ENCODE peak calls at places on chromosomes 2 and 18, in eight cellular contexts. C is colonic mucosa; L is prostate gland; M is esophagus squamous epithelium; Q is CD4-positive, alpha-beta T cell; P is AG04450; W is left ventricle myocardium inferior; B is upper lobe of right lung. Z is an unnamed sample. For H3K27me3, the result is how much of the 10 kb centered on the place peaks cover.

GRCh38 chr2:21740529-21740928 is 616.8 kb downstream of the TDRD15 start:
- DNase-seq in L (no peak), C (no peak), B (no peak), M (no peak), P (no peak), W (no peak), Q (no peak), Z (no peak)

GRCh38 chr2:111028720-111029119 is 92.0 kb upstream of the BCL2L11 start:
- DNase-seq in P (no peak), L (no peak), W (no peak), B (no peak), M (no peak), C (peak), Q (no peak), Z (no peak)

GRCh38 chr18:74896390-74896991 is 298.8 kb downstream of the ZNF407 start:
- DNase-seq in C (peak), Q (peak), W (no peak), M (no peak), L (peak), P (no peak), B (peak), Z (peak)

GRCh38 chr2:5915926-5916325 is 223.7 kb downstream of the SOX11 start:
- DNase-seq in Q (no peak), P (peak), C (no peak), B (no peak), M (no peak), W (no peak), L (no peak), Z (no peak)

GRCh38 chr2:113182471-113183260 is 8.9 kb downstream of the PSD4 start:
- DNase-seq in Q (no peak), C (no peak), W (no peak), B (peak), M (no peak), L (no peak), P (no peak), Z (no peak)

GRCh38 chr2:60262178-60262577 is 291.3 kb downstream of the BCL11A start:
- DNase-seq in L (no peak), M (no peak), C (no peak), B (no peak), W (no peak), Q (no peak), P (no peak), Z (no peak)

GRCh38 chr2:44778221-44778654 is 163.3 kb upstream of the SIX3 start:
- DNase-seq in C (no peak), Q (no peak), P (no peak), L (no peak), B (no peak), W (no peak), M (no peak), Z (no peak)

GRCh38 chr2:72425996-72426395 is 278.3 kb upstream of the CYP26B1 start:
- DNase-seq in W (no peak), M (no peak), B (no peak), C (no peak), L (no peak), P (no peak), Q (no peak), Z (no peak)

GRCh38 chr2:61368687-61369665 is 101.9 kb downstream of the USP34 start:
- DNase-seq in P (no peak), C (no peak), Q (no peak), B (no peak), W (no peak), M (no peak), L (no peak), Z (no peak)

GRCh38 chr2:164055623-164056022 is 319.8 kb upstream of the FIGN start:
- DNase-seq in L (no peak), P (no peak), C (no peak), B (no peak), W (no peak), Q (no peak), M (no peak), Z (no peak)

GRCh38 chr2:4507706-4508105 is 804.3 kb downstream of the DCDC2C start:
- DNase-seq in Q (no peak), W (no peak), P (no peak), L (no peak), B (no peak), C (no peak), M (no peak), Z (no peak)

GRCh38 chr2:174552891-174553290 is 44.7 kb downstream of the WIPF1 start:
- DNase-seq in M (no peak), L (no peak), P (no peak), W (no peak), C (no peak), Q (no peak), B (no peak), Z (no peak)

GRCh38 chr2:144320491-144320890 is 199.4 kb downstream of the ZEB2 start:
- DNase-seq in B (no peak), M (no peak), L (no peak), C (no peak), Q (peak), W (no peak), P (no peak), Z (no peak)

GRCh38 chr2:176129013-176129796 is at the start of gene HOXD8:
- DNase-seq in M (no peak), P (no peak), B (peak), L (no peak), W (no peak), C (peak), Q (no peak), Z (no peak)

GRCh38 chr2:184599875-184600227 is 1.5 kb downstream of the ZNF804A start:
- DNase-seq in P (no peak), M (no peak), C (no peak), W (no peak), L (no peak), Q (no peak), B (no peak), Z (no peak)

GRCh38 chr2:169452080-169452479 is 27.2 kb upstream of the BBS5 start:
- DNase-seq in C (no peak), P (no peak), Q (no peak), L (no peak), B (no peak), M (no peak), W (no peak), Z (no peak)

GRCh38 chr18:10912790-10913560 is 236.4 kb downstream of the PIEZO2 start:
- DNase-seq in L (no peak), M (no peak), P (no peak), C (no peak), B (no peak), Q (no peak), W (no peak), Z (peak)

GRCh38 chr2:224909885-224910517 is 132.3 kb downstream of the DOCK10 start:
- DNase-seq in Q (peak), M (no peak), P (no peak), C (no peak), B (peak), W (peak), L (peak), Z (peak)

GRCh38 chr2:54483426-54483825 is 27.3 kb downstream of the SPTBN1 start:
- DNase-seq in Q (no peak), W (no peak), C (no peak), L (no peak), M (no peak), P (no peak), B (no peak), Z (peak)

GRCh38 chr2:145501920-145502319 is 982.0 kb upstream of the ZEB2 start:
- DNase-seq in C (no peak), B (no peak), W (no peak), P (no peak), L (no peak), Q (no peak), M (no peak), Z (no peak)

GRCh38 chr2:195898505-195898904 is 170.1 kb downstream of the DNAH7 start:
- DNase-seq in C (peak), Q (no peak), P (peak), B (peak), L (peak), M (no peak), W (peak), Z (peak)

GRCh38 chr2:226971770-226972169 is 135.9 kb downstream of the RHBDD1 start:
- DNase-seq in P (no peak), W (no peak), B (no peak), L (no peak), C (no peak), M (no peak), Q (no peak), Z (no peak)

GRCh38 chr2:42116195-42117181 is 52.7 kb upstream of the EML4 start:
- DNase-seq in W (no peak), P (no peak), Q (no peak), B (no peak), L (no peak), M (no peak), C (no peak), Z (no peak)

GRCh38 chr18:9734189-9734588 is 26.1 kb downstream of the RAB31 start:
- DNase-seq in P (no peak), B (no peak), C (peak), M (no peak), Q (no peak), L (no peak), W (no peak), Z (no peak)

GRCh38 chr2:20254731-20255130 is 29.8 kb upstream of the SDC1 start:
- DNase-seq in C (no peak), W (no peak), B (no peak), M (no peak), L (no peak), P (no peak), Q (no peak), Z (no peak)

GRCh38 chr2:142153601-142154000 is 22.8 kb upstream of the LRP1B start:
- DNase-seq in Q (no peak), M (no peak), B (no peak), C (no peak), P (no peak), L (no peak), W (no peak), Z (no peak)

GRCh38 chr2:218832081-218832480 is 478 bp upstream of the PRKAG3 start:
- DNase-seq in C (no peak), W (no peak), M (no peak), B (no peak), L (no peak), P (no peak), Q (no peak), Z (no peak)

GRCh38 chr2:218829868-218830451 is 1.6 kb downstream of the PRKAG3 start:
- DNase-seq in C (no peak), B (no peak), W (peak), M (no peak), P (no peak), Q (no peak), L (no peak), Z (no peak)

GRCh38 chr2:218832520-218832919 is 917 bp upstream of the PRKAG3 start:
- DNase-seq in W (peak), Q (no peak), L (no peak), C (no peak), P (no peak), M (no peak), B (no peak), Z (no peak)

GRCh38 chr2:218831378-218831990 is at the start of gene PRKAG3:
- DNase-seq in B (no peak), Q (no peak), C (no peak), M (no peak), P (no peak), L (no peak), W (peak), Z (no peak)

DNA sequence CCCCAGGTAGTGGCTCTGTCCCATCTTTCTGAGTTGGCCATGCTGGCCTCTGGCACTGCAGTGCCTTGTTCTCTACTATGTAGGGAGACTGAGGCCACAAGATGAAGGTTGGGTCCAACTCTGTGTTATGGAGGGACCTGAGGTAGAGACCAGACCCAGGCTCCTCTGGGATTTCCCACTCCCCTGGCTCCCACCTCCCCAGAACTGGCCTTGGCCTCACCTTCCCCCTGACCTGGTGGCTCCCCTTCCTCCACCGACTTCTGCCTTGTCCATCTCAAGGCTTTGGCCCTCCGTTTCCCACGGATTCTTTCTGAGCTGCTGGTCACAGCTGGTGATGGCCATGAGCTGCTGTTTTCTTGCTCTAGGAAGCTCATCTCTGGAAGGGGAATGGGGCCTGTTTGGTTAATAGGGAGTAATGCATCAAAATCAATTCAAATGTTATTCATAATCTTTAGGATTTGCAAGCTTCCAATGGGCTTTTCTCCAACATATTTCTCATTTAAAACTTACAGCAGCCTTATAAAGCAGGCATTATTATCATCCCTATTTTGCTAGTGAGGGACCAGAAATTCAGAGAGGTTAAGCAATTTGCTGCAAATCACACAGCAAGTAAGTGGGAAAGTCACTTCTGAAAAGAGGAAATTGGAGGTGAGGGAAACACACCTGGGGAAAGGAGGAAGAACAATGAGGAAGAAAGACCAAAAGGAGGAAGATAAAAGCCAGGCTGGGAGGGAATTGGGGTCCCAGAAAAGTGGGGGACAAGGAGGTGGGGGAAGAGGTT is 887 bp downstream of the PRKAG3 start:
- DNase-seq in W (no peak), C (no peak), M (no peak), P (no peak), B (no peak), Q (no peak), L (no peak), Z (no peak)
- H3K27me3 ChIP-seq in W (half or more), C (under half), M (under half), P (under half), B (under half), Q (half or more), L (under half), Z (under half)

GRCh38 chr2:218125095-218125494 is 733 bp upstream of the CXCR2 start:
- DNase-seq in W (no peak), L (no peak), Q (no peak), B (no peak), M (no peak), C (no peak), P (no peak), Z (no peak)
- H3K27me3 ChIP-seq in W (under half), L (under half), Q (under half), B (under half), M (under half), C (under half), P (under half), Z (under half)

DNA sequence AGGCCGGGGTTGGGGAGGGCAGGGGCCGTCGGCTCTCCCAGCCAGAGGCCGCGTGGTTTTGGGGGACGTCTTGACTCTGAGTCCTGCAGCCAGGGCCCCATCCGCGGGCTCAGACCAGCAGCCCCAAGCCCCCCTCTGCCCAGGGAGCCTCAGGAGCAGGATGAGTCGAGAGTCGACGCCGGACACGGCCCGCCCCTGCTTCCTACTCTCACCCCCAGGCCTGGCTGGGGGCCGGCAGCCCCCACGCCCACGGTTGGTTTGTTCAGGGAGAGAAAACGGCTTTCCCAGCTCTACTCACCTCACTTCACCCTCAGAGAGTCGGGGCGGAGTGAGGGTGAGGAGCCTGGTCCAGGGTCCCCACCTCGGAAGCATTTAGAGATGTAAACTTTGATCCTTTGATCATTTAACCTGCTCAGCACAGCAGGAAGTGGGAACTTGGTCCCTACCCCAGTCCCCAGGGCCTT is 6.9 kb downstream of the SNORC start:
- DNase-seq in M (no peak), C (no peak), W (no peak), P (no peak), Q (no peak), B (peak), L (no peak), Z (no peak)
- H3K27me3 ChIP-seq in M (under half), C (under half), W (under half), P (under half), Q (under half), B (under half), L (under half), Z (under half)

GRCh38 chr18:50956116-50956515 is 11.7 kb upstream of the ELAC1 start:
- DNase-seq in B (no peak), P (no peak), M (no peak), Q (no peak), L (no peak), W (no peak), C (no peak), Z (no peak)

GRCh38 chr18:50961974-50962373 is 5.9 kb upstream of the ELAC1 start:
- DNase-seq in W (no peak), P (no peak), Q (no peak), B (no peak), L (no peak), M (no peak), C (no peak), Z (no peak)
- H3K27me3 ChIP-seq in W (under half), P (under half), Q (under half), B (under half), L (under half), M (under half), C (under half), Z (under half)

DNA sequence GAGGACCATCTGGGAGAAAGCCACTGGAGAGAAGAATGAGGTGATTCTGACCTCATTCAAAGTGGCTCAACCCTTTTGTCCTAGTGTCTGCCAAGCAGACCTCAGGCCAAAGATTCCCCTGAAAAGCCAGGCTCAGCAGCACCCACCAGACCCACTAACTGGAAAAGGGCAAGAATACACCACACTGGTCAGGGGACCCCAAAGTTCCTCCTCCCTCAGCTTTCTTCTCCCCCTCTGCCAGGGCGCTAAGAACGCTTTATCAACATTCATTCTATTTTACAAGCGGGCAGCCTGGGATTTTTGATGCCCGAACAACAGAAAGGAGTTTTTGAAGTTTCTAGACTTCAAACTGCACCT is 7.3 kb downstream of the PAX3 start:
- DNase-seq in L (no peak), M (no peak), C (no peak), Q (no peak), W (no peak), B (no peak), P (no peak), Z (no peak)
- H3K27me3 ChIP-seq in L (half or more), M (half or more), C (half or more), Q (half or more), W (half or more), B (half or more), P (half or more), Z (half or more)

DNA sequence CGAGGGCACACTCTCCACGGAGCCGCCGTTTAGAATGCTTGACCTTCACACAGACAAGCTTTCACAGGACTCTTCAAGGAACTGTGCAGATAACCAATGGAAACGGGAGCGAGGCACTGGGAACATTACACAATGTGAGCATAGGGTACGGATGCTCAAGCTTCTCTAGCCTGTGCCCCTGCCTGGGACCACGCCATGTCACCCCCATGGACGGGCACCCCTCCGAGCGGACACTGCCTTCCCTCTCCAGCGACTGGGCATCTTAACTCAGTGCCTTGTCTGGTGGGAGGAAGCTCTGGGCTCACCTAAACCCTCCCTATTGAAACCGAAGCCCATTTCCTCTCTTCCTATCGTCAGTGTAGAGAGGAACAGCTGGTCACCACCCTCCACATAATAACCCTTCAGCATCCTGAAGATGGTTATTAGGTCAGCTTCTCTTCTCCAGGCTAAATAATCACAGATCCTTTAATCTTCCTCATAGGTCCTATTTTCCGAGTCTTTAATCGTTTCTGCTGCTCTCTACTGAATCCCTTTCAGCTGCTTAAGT is 626.7 kb downstream of the GALR1 start:
- DNase-seq in L (no peak), C (no peak), W (no peak), B (no peak), Q (no peak), M (no peak), P (no peak), Z (no peak)
- H3K27me3 ChIP-seq in L (under half), C (under half), W (under half), B (under half), Q (under half), M (under half), P (under half), Z (under half)

GRCh38 chr2:179861027-179861776 is at the start of gene ZNF385B:
- DNase-seq in P (no peak), W (no peak), L (no peak), M (no peak), Q (no peak), C (no peak), B (peak), Z (no peak)

GRCh38 chr2:179861777-179862117 is 335 bp upstream of the ZNF385B start:
- DNase-seq in L (no peak), M (no peak), Q (no peak), B (peak), P (no peak), C (no peak), W (no peak), Z (no peak)

GRCh38 chr2:179859523-179859922 is 1.9 kb downstream of the ZNF385B start:
- DNase-seq in C (no peak), L (no peak), W (no peak), B (no peak), Q (no peak), P (no peak), M (no peak), Z (no peak)

GRCh38 chr2:179862898-179863458 is 1.6 kb upstream of the ZNF385B start:
- DNase-seq in P (no peak), C (no peak), B (no peak), W (no peak), L (no peak), M (no peak), Q (no peak), Z (no peak)

GRCh38 chr2:179860255-179861026 is 971 bp downstream of the ZNF385B start:
- DNase-seq in C (no peak), M (no peak), W (no peak), Q (no peak), P (no peak), B (no peak), L (no peak), Z (no peak)
- H3K27me3 ChIP-seq in C (under half), M (under half), W (half or more), Q (half or more), P (under half), B (under half), L (under half), Z (under half)